ENCODE peak calls at places on chromosomes 4 and X, in six cellular contexts. One of them, this sample, is unnamed.

GRCh38 chrX:17930850-17931249 is 69.8 kb upstream of the RAI2 start:
- DNase-seq in A549: no peak
- DNase-seq in cardiac muscle cell: no peak
- DNase-seq in breast epithelium: no peak
- DNase-seq in GM23248: no peak
- DNase-seq in fibroblast of lung: no peak
- DNase-seq in this sample: no peak

GRCh38 chrX:34404386-34405070 is 252.6 kb downstream of the TMEM47 start:
- DNase-seq in A549: no peak
- DNase-seq in cardiac muscle cell: peak; percentile 74
- DNase-seq in breast epithelium: no peak
- DNase-seq in GM23248: no peak
- DNase-seq in fibroblast of lung: peak; percentile 52
- DNase-seq in this sample: no peak

GRCh38 chr4:56653461-56654237 is 27.4 kb downstream of the HOPX start:
- DNase-seq in A549: no peak
- DNase-seq in cardiac muscle cell: no peak
- DNase-seq in breast epithelium: no peak
- DNase-seq in GM23248: no peak
- DNase-seq in fibroblast of lung: no peak
- DNase-seq in this sample: no peak

GRCh38 chrX:39667746-39668507 is 429.8 kb downstream of the BCOR start:
- DNase-seq in A549: no peak
- DNase-seq in cardiac muscle cell: no peak
- DNase-seq in breast epithelium: no peak
- DNase-seq in GM23248: no peak
- DNase-seq in fibroblast of lung: no peak
- DNase-seq in this sample: no peak

GRCh38 chrX:30690330-30690729 is 37.1 kb downstream of the GK start:
- DNase-seq in A549: no peak
- DNase-seq in cardiac muscle cell: peak; percentile 14
- DNase-seq in breast epithelium: no peak
- DNase-seq in GM23248: peak; percentile 7
- DNase-seq in fibroblast of lung: peak; percentile 13
- DNase-seq in this sample: no peak

GRCh38 chrX:53716328-53717088 is 30.0 kb upstream of the HUWE1 start:
- DNase-seq in A549: no peak
- DNase-seq in cardiac muscle cell: peak; percentile 28
- DNase-seq in breast epithelium: peak; percentile 26
- DNase-seq in GM23248: no peak
- DNase-seq in fibroblast of lung: peak; percentile 32
- DNase-seq in this sample: no peak

GRCh38 chr4:23455482-23455881 is 434.4 kb downstream of the PPARGC1A start:
- DNase-seq in A549: no peak
- DNase-seq in cardiac muscle cell: peak; percentile 6
- DNase-seq in breast epithelium: no peak
- DNase-seq in GM23248: no peak
- DNase-seq in fibroblast of lung: peak; percentile 40
- DNase-seq in this sample: no peak

GRCh38 chrX:118499295-118499694 is 3.7 kb downstream of the DOCK11 start:
- DNase-seq in A549: no peak
- DNase-seq in cardiac muscle cell: no peak
- DNase-seq in breast epithelium: no peak
- DNase-seq in GM23248: no peak
- DNase-seq in fibroblast of lung: no peak
- DNase-seq in this sample: no peak

DNA sequence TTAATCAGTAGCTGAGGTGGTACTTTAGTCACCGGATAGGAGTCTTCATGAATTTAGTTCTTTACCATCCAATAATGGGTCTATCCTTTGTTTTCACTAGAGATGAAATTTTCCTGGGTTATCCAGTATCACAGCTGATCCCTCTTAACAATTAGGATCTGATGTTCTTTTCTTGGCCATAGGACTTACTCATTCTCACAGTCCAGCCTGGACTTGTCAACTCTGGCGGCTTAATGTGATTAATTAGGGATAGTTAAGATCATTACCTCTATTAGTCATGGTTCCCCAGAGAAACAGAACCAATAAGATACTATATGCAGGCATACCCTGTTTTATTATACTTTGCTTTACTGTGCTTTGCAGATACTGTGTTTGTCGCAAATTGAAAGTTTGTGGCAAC is 272.7 kb upstream of the FAT4 start:
- DNase-seq in A549: no peak
- DNase-seq in cardiac muscle cell: no peak
- DNase-seq in breast epithelium: no peak
- DNase-seq in GM23248: no peak
- DNase-seq in fibroblast of lung: no peak
- DNase-seq in this sample: no peak
- H3K27ac ChIP-seq in A549: no peak overlapping the region
- H3K27ac ChIP-seq in cardiac muscle cell: no peak overlapping the region
- H3K27ac ChIP-seq in breast epithelium: no peak overlapping the region
- H3K27ac ChIP-seq in GM23248: no peak overlapping the region
- H3K27ac ChIP-seq in fibroblast of lung: no peak overlapping the region
- H3K27ac ChIP-seq in this sample: no peak overlapping the region

GRCh38 chrX:72272868-72273267 is 4.2 kb downstream of the RPS4X start:
- DNase-seq in A549: no peak
- DNase-seq in cardiac muscle cell: no peak
- DNase-seq in breast epithelium: no peak
- DNase-seq in GM23248: peak; percentile 75
- DNase-seq in fibroblast of lung: no peak
- DNase-seq in this sample: no peak

GRCh38 chrX:72271812-72272211 is 5.2 kb downstream of the RPS4X start:
- DNase-seq in A549: no peak
- DNase-seq in cardiac muscle cell: no peak
- DNase-seq in breast epithelium: no peak
- DNase-seq in GM23248: no peak
- DNase-seq in fibroblast of lung: no peak
- DNase-seq in this sample: no peak

GRCh38 chrX:72271091-72271490 is 6.0 kb downstream of the RPS4X start:
- DNase-seq in A549: no peak
- DNase-seq in cardiac muscle cell: no peak
- DNase-seq in breast epithelium: no peak
- DNase-seq in GM23248: peak; percentile 37
- DNase-seq in fibroblast of lung: no peak
- DNase-seq in this sample: no peak

GRCh38 chrX:72274526-72274925 is 2.5 kb downstream of the RPS4X start:
- DNase-seq in A549: no peak
- DNase-seq in cardiac muscle cell: peak; percentile 36
- DNase-seq in breast epithelium: no peak
- DNase-seq in GM23248: no peak
- DNase-seq in fibroblast of lung: no peak
- DNase-seq in this sample: no peak

GRCh38 chrX:72273718-72274117 is 3.3 kb downstream of the RPS4X start:
- DNase-seq in A549: no peak
- DNase-seq in cardiac muscle cell: no peak
- DNase-seq in breast epithelium: no peak
- DNase-seq in GM23248: no peak
- DNase-seq in fibroblast of lung: no peak
- DNase-seq in this sample: no peak
- H3K9me3 ChIP-seq in A549: no peaks in the 10 kb centered on the region
- H3K9me3 ChIP-seq in cardiac muscle cell: no peaks in the 10 kb centered on the region
- H3K9me3 ChIP-seq in breast epithelium: no peaks in the 10 kb centered on the region
- H3K9me3 ChIP-seq in GM23248: no peaks in the 10 kb centered on the region
- H3K9me3 ChIP-seq in fibroblast of lung: no peaks in the 10 kb centered on the region
- H3K9me3 ChIP-seq in this sample: no peaks in the 10 kb centered on the region

DNA sequence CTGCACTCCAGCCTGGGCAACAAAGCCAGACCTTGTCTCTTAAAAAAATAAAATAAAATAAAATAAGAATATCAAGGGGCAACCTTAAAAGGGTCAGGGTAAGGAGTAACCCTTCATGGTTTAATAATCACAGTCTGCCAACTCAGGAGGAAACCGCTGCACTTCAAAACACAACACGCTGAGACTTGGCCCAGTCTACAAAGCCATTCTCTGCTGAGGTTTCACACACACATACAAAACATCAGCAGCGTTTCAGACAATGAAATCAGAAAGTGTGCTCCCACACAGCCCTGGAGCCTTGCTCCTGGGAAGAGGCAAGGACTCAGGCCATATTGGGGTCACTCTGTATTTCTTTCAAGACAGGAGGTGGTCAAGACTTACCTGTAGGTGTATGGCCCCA is 18.3 kb downstream of the SCARB2 start:
- DNase-seq in A549: no peak
- DNase-seq in cardiac muscle cell: peak; percentile 73
- DNase-seq in breast epithelium: no peak
- DNase-seq in GM23248: no peak
- DNase-seq in fibroblast of lung: no peak
- DNase-seq in this sample: no peak
- H3K4me1 ChIP-seq in A549: peaks cover 35% of the 10 kb centered on the region
- H3K4me1 ChIP-seq in cardiac muscle cell: peaks cover 24% of the 10 kb centered on the region
- H3K4me1 ChIP-seq in breast epithelium: peaks cover 5% of the 10 kb centered on the region
- H3K4me1 ChIP-seq in GM23248: peaks cover 57% of the 10 kb centered on the region
- H3K4me1 ChIP-seq in fibroblast of lung: peaks cover 45% of the 10 kb centered on the region
- H3K4me1 ChIP-seq in this sample: peaks cover 39% of the 10 kb centered on the region

GRCh38 chr4:88814043-88814617 is 116.5 kb upstream of the NAP1L5 start:
- DNase-seq in A549: no peak
- DNase-seq in cardiac muscle cell: no peak
- DNase-seq in breast epithelium: no peak
- DNase-seq in GM23248: no peak
- DNase-seq in fibroblast of lung: no peak
- DNase-seq in this sample: no peak

GRCh38 chr4:88812420-88812819 is 114.8 kb upstream of the NAP1L5 start:
- DNase-seq in A549: no peak
- DNase-seq in cardiac muscle cell: no peak
- DNase-seq in breast epithelium: no peak
- DNase-seq in GM23248: no peak
- DNase-seq in fibroblast of lung: no peak
- DNase-seq in this sample: no peak

GRCh38 chr4:88809561-88810219 is 112.1 kb upstream of the NAP1L5 start:
- DNase-seq in A549: no peak
- DNase-seq in cardiac muscle cell: peak; percentile 40
- DNase-seq in breast epithelium: no peak
- DNase-seq in GM23248: peak; percentile 36
- DNase-seq in fibroblast of lung: peak; percentile 45
- DNase-seq in this sample: no peak

GRCh38 chr4:88812976-88813375 is 115.3 kb upstream of the NAP1L5 start:
- DNase-seq in A549: no peak
- DNase-seq in cardiac muscle cell: no peak
- DNase-seq in breast epithelium: no peak
- DNase-seq in GM23248: no peak
- DNase-seq in fibroblast of lung: no peak
- DNase-seq in this sample: no peak

GRCh38 chr4:88811904-88812303 is 114.3 kb upstream of the NAP1L5 start:
- DNase-seq in A549: no peak
- DNase-seq in cardiac muscle cell: no peak
- DNase-seq in breast epithelium: no peak
- DNase-seq in GM23248: no peak
- DNase-seq in fibroblast of lung: no peak
- DNase-seq in this sample: no peak
- H3K27ac ChIP-seq in A549: no peak overlapping the region
- H3K27ac ChIP-seq in cardiac muscle cell: no peak overlapping the region
- H3K27ac ChIP-seq in breast epithelium: no peak overlapping the region
- H3K27ac ChIP-seq in GM23248: no peak overlapping the region
- H3K27ac ChIP-seq in fibroblast of lung: no peak overlapping the region
- H3K27ac ChIP-seq in this sample: no peak overlapping the region

DNA sequence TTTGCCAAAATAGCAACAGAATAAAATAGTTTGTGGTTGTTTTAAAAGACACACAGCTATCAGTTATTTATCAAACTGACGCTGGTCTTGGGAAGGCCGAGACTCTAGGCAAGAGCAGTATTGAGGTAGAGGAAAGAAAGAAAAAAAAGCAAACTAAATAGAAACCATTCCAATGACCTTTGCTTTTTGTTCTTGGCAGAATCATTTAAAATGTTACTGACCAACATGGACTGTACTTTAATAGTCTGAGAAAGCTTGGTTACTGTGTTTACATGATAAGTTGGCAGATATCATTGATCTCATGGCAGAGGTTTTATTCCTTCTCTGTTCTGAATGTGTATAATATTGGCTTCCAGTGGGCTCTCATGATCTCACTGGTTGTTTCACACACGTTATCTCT is 11.9 kb downstream of the CWH43 start:
- DNase-seq in A549: no peak
- DNase-seq in cardiac muscle cell: no peak
- DNase-seq in breast epithelium: no peak
- DNase-seq in GM23248: no peak
- DNase-seq in fibroblast of lung: no peak
- DNase-seq in this sample: no peak
- H3K9me3 ChIP-seq in A549: no peaks in the 10 kb centered on the region
- H3K9me3 ChIP-seq in cardiac muscle cell: no peaks in the 10 kb centered on the region
- H3K9me3 ChIP-seq in breast epithelium: no peaks in the 10 kb centered on the region
- H3K9me3 ChIP-seq in GM23248: no peaks in the 10 kb centered on the region
- H3K9me3 ChIP-seq in fibroblast of lung: no peaks in the 10 kb centered on the region
- H3K9me3 ChIP-seq in this sample: no peaks in the 10 kb centered on the region

GRCh38 chr4:153418114-153418513 is 48.0 kb upstream of the TMEM131L start:
- DNase-seq in A549: no peak
- DNase-seq in cardiac muscle cell: peak; percentile 44
- DNase-seq in breast epithelium: no peak
- DNase-seq in GM23248: no peak
- DNase-seq in fibroblast of lung: peak; percentile 57
- DNase-seq in this sample: no peak

GRCh38 chr4:153419029-153419428 is 47.1 kb upstream of the TMEM131L start:
- DNase-seq in A549: no peak
- DNase-seq in cardiac muscle cell: peak; percentile 6
- DNase-seq in breast epithelium: no peak
- DNase-seq in GM23248: no peak
- DNase-seq in fibroblast of lung: no peak
- DNase-seq in this sample: no peak

GRCh38 chr4:153420361-153420760 is 45.8 kb upstream of the TMEM131L start:
- DNase-seq in A549: no peak
- DNase-seq in cardiac muscle cell: peak; percentile 30
- DNase-seq in breast epithelium: no peak
- DNase-seq in GM23248: no peak
- DNase-seq in fibroblast of lung: peak; percentile 11
- DNase-seq in this sample: no peak

GRCh38 chr4:153419673-153420278 is 46.4 kb upstream of the TMEM131L start:
- DNase-seq in A549: no peak
- DNase-seq in cardiac muscle cell: no peak
- DNase-seq in breast epithelium: no peak
- DNase-seq in GM23248: no peak
- DNase-seq in fibroblast of lung: no peak
- DNase-seq in this sample: no peak

DNA sequence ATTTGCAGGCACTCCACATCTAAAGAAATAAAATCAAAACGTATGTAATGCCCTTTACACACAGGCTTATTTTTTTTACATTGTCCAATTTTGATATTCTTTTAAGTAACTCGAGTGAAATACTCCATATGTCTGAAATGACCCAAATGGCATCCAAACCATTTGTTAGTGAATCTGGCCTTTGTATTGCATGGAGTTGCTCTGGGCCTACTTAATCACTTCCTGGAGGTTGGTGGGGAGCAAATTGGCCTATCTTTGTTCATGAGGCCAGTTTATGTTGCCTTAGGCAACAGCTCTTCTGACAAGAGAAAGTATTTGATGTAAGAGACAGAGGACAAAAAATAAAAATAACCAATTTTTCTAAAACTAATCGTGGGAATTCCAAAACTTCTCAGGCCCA is 47.6 kb upstream of the TMEM131L start:
- DNase-seq in A549: no peak
- DNase-seq in cardiac muscle cell: peak; percentile 65
- DNase-seq in breast epithelium: no peak
- DNase-seq in GM23248: peak; percentile 21
- DNase-seq in fibroblast of lung: peak; percentile 13
- DNase-seq in this sample: no peak
- H3K4me1 ChIP-seq in A549: no peaks in the 10 kb centered on the region
- H3K4me1 ChIP-seq in cardiac muscle cell: no peaks in the 10 kb centered on the region
- H3K4me1 ChIP-seq in breast epithelium: no peaks in the 10 kb centered on the region
- H3K4me1 ChIP-seq in GM23248: peaks cover 10% of the 10 kb centered on the region
- H3K4me1 ChIP-seq in fibroblast of lung: no peaks in the 10 kb centered on the region
- H3K4me1 ChIP-seq in this sample: peaks cover 25% of the 10 kb centered on the region